ENCODE peak calls at places on chromosomes 2 and 18, in six cellular contexts. P, O, E, K, U and S are unnamed samples.

GRCh38 chr2:110121052-110121334 is 5.4 kb upstream of the MALL start:
- DNase-seq in P (no peak), O (no peak), E (no peak), K (no peak), U (no peak), S (no peak)

GRCh38 chr2:155908567-155908966 is 424.0 kb downstream of the NR4A2 start:
- DNase-seq in P (no peak), O (no peak), E (no peak), K (no peak), U (no peak), S (no peak)

GRCh38 chr2:9201185-9201891 is 5.3 kb upstream of the ASAP2 start:
- DNase-seq in P (no peak), O (no peak), E (peak; percentile 56), K (no peak), U (no peak), S (peak; percentile 76)

GRCh38 chr2:237196866-237197618 is 111.4 kb downstream of the COPS8 start:
- DNase-seq in P (no peak), O (no peak), E (peak; percentile 84), K (no peak), U (no peak), S (peak; percentile 87)

GRCh38 chr2:69033427-69034095 is 20.6 kb downstream of the ANTXR1 start:
- DNase-seq in P (no peak), O (no peak), E (no peak), K (no peak), U (no peak), S (no peak)

GRCh38 chr2:219639356-219639755 is 11.9 kb downstream of the SLC4A3 start:
- DNase-seq in P (no peak), O (no peak), E (no peak), K (no peak), U (no peak), S (no peak)

GRCh38 chr2:44969936-44970335 is 28.4 kb downstream of the SIX3 start:
- DNase-seq in P (no peak), O (no peak), E (no peak), K (no peak), U (no peak), S (no peak)

GRCh38 chr2:105397959-105398521 is 811 bp downstream of the FHL2 start:
- DNase-seq in P (no peak), O (no peak), E (no peak), K (no peak), U (no peak), S (no peak)

GRCh38 chr2:20351555-20352229 is 1.0 kb upstream of the PUM2 start:
- DNase-seq in P (no peak), O (no peak), E (peak; percentile 49), K (peak; percentile 53), U (peak; percentile 15), S (peak; percentile 26)

GRCh38 chr18:68662779-68663178 is 52.1 kb downstream of the TMX3 start:
- DNase-seq in P (no peak), O (no peak), E (no peak), K (no peak), U (no peak), S (peak; percentile 51)

GRCh38 chr2:27959496-27959895 is 69.0 kb downstream of the BABAM2 start:
- DNase-seq in P (no peak), O (no peak), E (no peak), K (no peak), U (no peak), S (peak; percentile 49)

GRCh38 chr2:42840141-42840540 is 47.8 kb upstream of the HAAO start:
- DNase-seq in P (no peak), O (no peak), E (no peak), K (no peak), U (no peak), S (no peak)

GRCh38 chr2:88831792-88832248 is 140.3 kb downstream of the RPIA start:
- DNase-seq in P (peak; percentile 42), O (peak; percentile 54), E (no peak), K (no peak), U (peak; percentile 72), S (peak; percentile 25)

GRCh38 chr2:166351319-166351718 is 24.4 kb downstream of the SCN9A start:
- DNase-seq in P (no peak), O (no peak), E (no peak), K (no peak), U (no peak), S (no peak)

GRCh38 chr2:43348904-43349725 is 122.7 kb upstream of the ZFP36L2 start:
- DNase-seq in P (no peak), O (no peak), E (no peak), K (peak; percentile 61), U (no peak), S (no peak)

GRCh38 chr2:96893289-96894150 is 23.6 kb upstream of the SEMA4C start:
- DNase-seq in P (no peak), O (peak; percentile 69), E (no peak), K (no peak), U (no peak), S (no peak)

GRCh38 chr18:75429975-75430374 is 2.5 kb upstream of the SMIM21 start:
- DNase-seq in P (no peak), O (no peak), E (no peak), K (no peak), U (no peak), S (no peak)

GRCh38 chr2:191927319-191927867 is 80.5 kb upstream of the CAVIN2 start:
- DNase-seq in P (peak; percentile 79), O (no peak), E (peak; percentile 82), K (no peak), U (no peak), S (peak; percentile 55)

GRCh38 chr2:182666674-182667320 is 49.3 kb upstream of the DNAJC10 start:
- DNase-seq in P (peak; percentile 18), O (peak; percentile 27), E (no peak), K (peak; percentile 32), U (peak; percentile 67), S (peak; percentile 42)

GRCh38 chr2:222064286-222064685 is 234.5 kb downstream of the PAX3 start:
- DNase-seq in P (no peak), O (no peak), E (no peak), K (no peak), U (no peak), S (no peak)

GRCh38 chr2:95300391-95300938 is 3.3 kb downstream of the KCNIP3 start:
- DNase-seq in P (no peak), O (no peak), E (peak; percentile 85), K (no peak), U (no peak), S (no peak)

GRCh38 chr2:189222440-189222839 is 42.9 kb upstream of the COL5A2 start:
- DNase-seq in P (no peak), O (no peak), E (peak; percentile 51), K (peak; percentile 51), U (no peak), S (peak; percentile 91)

GRCh38 chr2:28148566-28148965 is 244.1 kb upstream of the FOSL2 start:
- DNase-seq in P (no peak), O (no peak), E (no peak), K (no peak), U (no peak), S (no peak)

GRCh38 chr2:32310577-32310976 is 32.9 kb downstream of the YIPF4 start:
- DNase-seq in P (no peak), O (no peak), E (no peak), K (no peak), U (no peak), S (no peak)

GRCh38 chr2:204353823-204354222 is 191.5 kb upstream of the PARD3B start:
- DNase-seq in P (no peak), O (no peak), E (no peak), K (no peak), U (no peak), S (no peak)

GRCh38 chr18:24021505-24021904 is 7.0 kb downstream of the TTC39C start:
- DNase-seq in P (no peak), O (no peak), E (peak; percentile 41), K (no peak), U (no peak), S (no peak)

GRCh38 chr18:24024425-24024824 is 9.9 kb downstream of the TTC39C start:
- DNase-seq in P (no peak), O (no peak), E (no peak), K (no peak), U (no peak), S (no peak)

GRCh38 chr18:24023185-24023814 is 8.7 kb downstream of the TTC39C start:
- DNase-seq in P (no peak), O (peak; percentile 68), E (peak; percentile 89), K (peak; percentile 19), U (no peak), S (peak; percentile 88)

GRCh38 chr18:24019641-24020331 is 5.2 kb downstream of the TTC39C start:
- DNase-seq in P (no peak), O (no peak), E (no peak), K (no peak), U (peak; percentile 96), S (no peak)

GRCh38 chr18:24022141-24022540 is 7.6 kb downstream of the TTC39C start:
- DNase-seq in P (no peak), O (no peak), E (no peak), K (no peak), U (no peak), S (no peak)
- TF ChIP-seq CTCF in P (no peak), O (no peak), E (no peak), K (no peak), U (no peak), S (no peak)

GRCh38 chr2:128640847-128641360 is 322.2 kb upstream of the HS6ST1 start:
- DNase-seq in P (no peak), O (no peak), E (no peak), K (no peak), U (no peak), S (no peak)
- H3K9me2 ChIP-seq in P (no peaks in the 10 kb centered on the region), O (no peaks in the 10 kb centered on the region), E (no peaks in the 10 kb centered on the region), K (no peaks in the 10 kb centered on the region), U (no peaks in the 10 kb centered on the region), S (no peaks in the 10 kb centered on the region)

DNA sequence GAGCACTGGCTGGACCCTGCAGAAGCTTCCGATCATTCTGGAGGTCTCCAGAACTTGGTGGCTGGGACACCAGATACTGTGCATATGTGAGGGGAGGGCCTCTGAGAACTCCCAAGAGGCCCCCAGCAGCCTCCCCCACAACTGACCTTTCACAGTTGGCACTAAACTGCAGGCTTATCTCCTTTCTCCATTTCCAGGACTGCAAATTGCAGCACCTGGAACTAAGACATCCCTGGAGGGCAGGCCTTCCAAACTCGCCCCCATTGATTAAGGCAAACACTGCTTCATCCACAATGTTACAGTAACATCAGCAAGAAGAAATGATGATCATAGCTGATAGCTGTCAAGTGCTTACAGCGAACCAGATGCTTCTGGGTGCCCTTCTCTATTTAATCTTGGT is 67.9 kb downstream of the TGOLN2 start:
- DNase-seq in P (no peak), O (peak; percentile 35), E (no peak), K (no peak), U (no peak), S (no peak)
- H2AFZ ChIP-seq in P (no peak overlapping the region), O (no peak overlapping the region), E (peak overlapping the region; percentile 0), K (no peak overlapping the region), U (no peak overlapping the region), S (no peak overlapping the region)

GRCh38 chr2:205564761-205565160 is 117.5 kb upstream of the NRP2 start:
- DNase-seq in P (no peak), O (no peak), E (no peak), K (no peak), U (no peak), S (no peak)
- TF ChIP-seq CTCF in P (peak; percentile 29), O (peak; percentile 10), E (no peak), K (no peak), U (no peak), S (no peak)

GRCh38 chr2:128638311-128638710 is 319.6 kb upstream of the HS6ST1 start:
- DNase-seq in P (no peak), O (no peak), E (no peak), K (no peak), U (no peak), S (no peak)
- H3K9me2 ChIP-seq in P (no peaks in the 10 kb centered on the region), O (no peaks in the 10 kb centered on the region), E (no peaks in the 10 kb centered on the region), K (no peaks in the 10 kb centered on the region), U (no peaks in the 10 kb centered on the region), S (no peaks in the 10 kb centered on the region)

GRCh38 chr2:145228506-145228905 is 708.6 kb upstream of the ZEB2 start:
- DNase-seq in P (no peak), O (peak; percentile 16), E (no peak), K (no peak), U (no peak), S (no peak)
- H2AFZ ChIP-seq in P (no peak overlapping the region), O (no peak overlapping the region), E (no peak overlapping the region), K (peak overlapping the region; percentile 14), U (no peak overlapping the region), S (no peak overlapping the region)